ENCODE peak calls at places on chromosomes 12 and 14, in four cellular contexts. P, R, W and J are unnamed samples.

GRCh38 chr12:29578731-29579130 is 81.2 kb upstream of the OVCH1 start:
- DNase-seq in P (no peak), R (no peak), W (no peak), J (no peak)

GRCh38 chr12:104414581-104415305 is 42.0 kb upstream of the CHST11 start:
- DNase-seq in P (no peak), R (no peak), W (no peak), J (no peak)

GRCh38 chr12:100142851-100143559 is at the start of gene BLTP3B:
- DNase-seq in P (peak; percentile 51), R (peak; percentile 92), W (peak; percentile 86), J (peak; percentile 92)

GRCh38 chr14:72443991-72444431 is 449.9 kb downstream of the DPF3 start:
- DNase-seq in P (peak; percentile 92), R (no peak), W (no peak), J (no peak)

GRCh38 chr14:89720741-89721315 is 233.7 kb downstream of the EFCAB11 start:
- DNase-seq in P (peak; percentile 96), R (no peak), W (no peak), J (no peak)

GRCh38 chr14:103883263-103883523 is 35.8 kb upstream of the PPP1R13B start:
- DNase-seq in P (no peak), R (no peak), W (no peak), J (no peak)

GRCh38 chr12:65123435-65124063 is 2.4 kb upstream of the WIF1 start:
- DNase-seq in P (peak; percentile 15), R (peak; percentile 17), W (peak; percentile 52), J (peak; percentile 9)

GRCh38 chr14:89955418-89956293 is at the start of gene TDP1:
- DNase-seq in P (peak; percentile 92), R (peak; percentile 98), W (peak; percentile 97), J (peak; percentile 97)

GRCh38 chr12:114221976-114222630 is 183.8 kb downstream of the TBX5 start:
- DNase-seq in P (no peak), R (no peak), W (no peak), J (peak; percentile 54)

GRCh38 chr12:26130728-26131127 is 5.9 kb upstream of the BHLHE41 start:
- DNase-seq in P (no peak), R (no peak), W (no peak), J (no peak)

GRCh38 chr14:89185919-89186849 is 230.8 kb downstream of the FOXN3 start:
- DNase-seq in P (no peak), R (no peak), W (peak; percentile 47), J (peak; percentile 62)

GRCh38 chr14:34781242-34781641 is 66.8 kb upstream of the CFL2 start:
- DNase-seq in P (no peak), R (peak; percentile 7), W (peak; percentile 86), J (peak; percentile 48)

GRCh38 chr12:57401165-57401564 is 29.7 kb downstream of the R3HDM2 start:
- DNase-seq in P (no peak), R (no peak), W (no peak), J (no peak)

GRCh38 chr12:70080577-70080976 is 162.7 kb upstream of the CNOT2 start:
- DNase-seq in P (no peak), R (no peak), W (no peak), J (no peak)

GRCh38 chr14:86675059-86675458 is 1145.1 kb downstream of the FLRT2 start:
- DNase-seq in P (no peak), R (no peak), W (no peak), J (no peak)

GRCh38 chr14:91511014-91511466 is 930 bp upstream of the PPP4R3A start:
- DNase-seq in P (peak; percentile 28), R (no peak), W (no peak), J (no peak)

GRCh38 chr14:33686218-33686617 is 264.7 kb downstream of the EGLN3 start:
- DNase-seq in P (no peak), R (no peak), W (peak; percentile 27), J (peak; percentile 62)

GRCh38 chr12:20376984-20377383 is 8.6 kb downstream of the PDE3A start:
- DNase-seq in P (peak; percentile 17), R (no peak), W (peak; percentile 56), J (no peak)

GRCh38 chr12:93134893-93135285 is 205.8 kb upstream of the EEA1 start:
- DNase-seq in P (no peak), R (no peak), W (no peak), J (no peak)

GRCh38 chr12:11795910-11796459 is 146.5 kb downstream of the ETV6 start:
- DNase-seq in P (no peak), R (no peak), W (peak; percentile 75), J (no peak)

GRCh38 chr12:31585271-31585670 is 5.7 kb downstream of the DENND5B start:
- DNase-seq in P (no peak), R (no peak), W (peak; percentile 38), J (peak; percentile 30)

GRCh38 chr12:23204933-23205778 is 580.2 kb downstream of the ETNK1 start:
- DNase-seq in P (peak; percentile 32), R (peak; percentile 15), W (peak; percentile 81), J (peak; percentile 65)

GRCh38 chr12:54522213-54522612 is 24.7 kb downstream of the NCKAP1L start:
- DNase-seq in P (no peak), R (no peak), W (peak; percentile 17), J (no peak)

GRCh38 chr12:45989277-45989856 is 1.0 kb downstream of the SCAF11 start:
- DNase-seq in P (peak; percentile 55), R (no peak), W (no peak), J (no peak)

GRCh38 chr12:4089147-4089606 is 184.4 kb upstream of the CCND2 start:
- DNase-seq in P (no peak), R (no peak), W (no peak), J (no peak)

GRCh38 chr14:85483037-85483436 is 46.9 kb upstream of the FLRT2 start:
- DNase-seq in P (no peak), R (no peak), W (peak; percentile 70), J (no peak)

GRCh38 chr12:100339071-100339470 is 17.8 kb upstream of the SLC17A8 start:
- DNase-seq in P (no peak), R (no peak), W (no peak), J (no peak)

GRCh38 chr12:90124914-90125313 is 416.3 kb upstream of the ATP2B1 start:
- DNase-seq in P (no peak), R (no peak), W (no peak), J (no peak)

GRCh38 chr12:32051511-32052299 is 54.9 kb upstream of the BICD1 start:
- DNase-seq in P (no peak), R (no peak), W (peak; percentile 83), J (peak; percentile 54)

GRCh38 chr12:91357381-91357780 is 174.8 kb upstream of the DCN start:
- DNase-seq in P (no peak), R (no peak), W (no peak), J (no peak)

GRCh38 chr12:39230086-39230485 is 212.8 kb downstream of the KIF21A start:
- DNase-seq in P (no peak), R (no peak), W (peak; percentile 7), J (no peak)

GRCh38 chr12:55974308-55974724 is 438 bp downstream of the RAB5B start:
- DNase-seq in P (no peak), R (peak; percentile 39), W (peak; percentile 58), J (peak; percentile 49)

GRCh38 chr14:28719130-28719529 is 47.5 kb upstream of the FOXG1 start:
- DNase-seq in P (no peak), R (no peak), W (no peak), J (no peak)

GRCh38 chr12:85866929-85867776 is 6.9 kb upstream of the NTS start:
- DNase-seq in P (peak; percentile 45), R (peak; percentile 39), W (peak; percentile 83), J (peak; percentile 71)

GRCh38 chr12:46556105-46556559 is 183.6 kb upstream of the SLC38A2 start:
- DNase-seq in P (no peak), R (no peak), W (peak; percentile 90), J (peak; percentile 64)

GRCh38 chr14:33647385-33647786 is 303.5 kb downstream of the EGLN3 start:
- DNase-seq in P (no peak), R (no peak), W (peak; percentile 91), J (peak; percentile 89)

GRCh38 chr12:70695361-70696023 is 58.3 kb upstream of the PTPRB start:
- DNase-seq in P (no peak), R (no peak), W (no peak), J (no peak)

GRCh38 chr12:89333564-89334252 is 18.6 kb downstream of the DUSP6 start:
- DNase-seq in P (no peak), R (no peak), W (no peak), J (no peak)

GRCh38 chr14:106286697-106287290 is 760.4 kb downstream of the TMEM121 start:
- DNase-seq in P (no peak), R (no peak), W (no peak), J (no peak)

GRCh38 chr12:5589055-5589454 is 157.1 kb downstream of the NTF3 start:
- DNase-seq in P (no peak), R (no peak), W (no peak), J (no peak)